ENCODE peak calls at places on chromosomes 2 and 18, in eight cellular contexts. Q is A549; O is MV-4-11; U is stimulated activated CD4-positive, alpha-beta T cell treated with anti-CD3 and anti-CD28 coated beads, Interleukin-15, amount 100 ng/mL, for 24 hours; W is stimulated activated CD8-positive, alpha-beta memory T cell treated with anti-CD3 and anti-CD28 coated beads, Interleukin-7, amount 100 ng/mL, for 1 hour; V is GM12865; P is K562; H is ELF-1. M is an unnamed sample.

GRCh38 chr2:159034728-159035127 is 66.3 kb downstream of the TANC1 start:
- DNase-seq in Q (no peak), O (no peak), U (no peak), W (no peak), V (no peak), P (no peak), H (no peak), M (no peak)

GRCh38 chr18:79434611-79435010 is 38.9 kb downstream of the NFATC1 start:
- DNase-seq in Q (no peak), O (no peak), U (no peak), W (no peak), V (no peak), P (no peak), H (no peak), M (no peak)

GRCh38 chr2:196607073-196607472 is 32.4 kb upstream of the CCDC150 start:
- DNase-seq in Q (no peak), O (no peak), U (no peak), W (no peak), V (no peak), P (no peak), H (no peak), M (no peak)

GRCh38 chr2:215554689-215555088 is 118.8 kb upstream of the FN1 start:
- DNase-seq in Q (no peak), O (no peak), U (no peak), W (no peak), V (no peak), P (no peak), H (no peak), M (no peak)

GRCh38 chr18:40469851-40470250 is 1485.2 kb upstream of the PIK3C3 start:
- DNase-seq in Q (no peak), O (no peak), U (no peak), W (no peak), V (no peak), P (no peak), H (no peak), M (no peak)

GRCh38 chr2:79792097-79792496 is 279.2 kb downstream of the CTNNA2 start:
- DNase-seq in Q (no peak), O (no peak), U (no peak), W (no peak), V (no peak), P (no peak), H (no peak), M (no peak)

GRCh38 chr2:148234143-148234542 is 213.3 kb downstream of the MBD5 start:
- DNase-seq in Q (no peak), O (no peak), U (no peak), W (no peak), V (no peak), P (no peak), H (no peak), M (no peak)

GRCh38 chr18:67916142-67916541 is 399.6 kb upstream of the DSEL start:
- DNase-seq in Q (no peak), O (no peak), U (no peak), W (no peak), V (no peak), P (no peak), H (no peak), M (no peak)

GRCh38 chr18:79117791-79118190 is 48.6 kb downstream of the ATP9B start:
- DNase-seq in Q (no peak), O (no peak), U (no peak), W (no peak), V (no peak), P (no peak), H (no peak), M (no peak)

GRCh38 chr18:44819944-44820510 is 139.3 kb downstream of the SETBP1 start:
- DNase-seq in Q (no peak), O (no peak), U (no peak), W (no peak), V (no peak), P (no peak), H (no peak), M (peak)

GRCh38 chr2:69483024-69483423 is 45.8 kb upstream of the NFU1 start:
- DNase-seq in Q (no peak), O (no peak), U (no peak), W (no peak), V (peak), P (no peak), H (no peak), M (no peak)

GRCh38 chr2:238571626-238572372 is 145.1 kb downstream of the ASB1 start:
- DNase-seq in Q (no peak), O (no peak), U (no peak), W (no peak), V (no peak), P (no peak), H (no peak), M (no peak)